ENCODE peak calls at places on chromosomes 6 and 20, in four cellular contexts. B is neural progenitor cell, F is fibroblast of lung, G is OCI-LY7. J is an unnamed sample. For H3K36me3, the result is how much of the 10 kb centered on the place peaks cover.

GRCh38 chr6:1227935-1228753 is 83.8 kb upstream of the FOXQ1 start:
- DNase-seq in F (no peak), B (no peak), G (no peak), J (no peak)

GRCh38 chr20:8454137-8454712 is 322.2 kb downstream of the PLCB1 start:
- DNase-seq in F (peak), B (peak), G (peak), J (no peak)

GRCh38 chr20:25316506-25317190 is 68.8 kb downstream of the PYGB start:
- DNase-seq in G (no peak), B (no peak), F (no peak), J (no peak)

GRCh38 chr6:168196881-168197635 is 118.0 kb upstream of the FRMD1 start:
- DNase-seq in B (no peak), G (no peak), F (no peak), J (peak)

GRCh38 chr6:157107915-157108651 is 215.2 kb downstream of the TMEM242 start:
- DNase-seq in G (no peak), B (no peak), F (peak), J (no peak)

GRCh38 chr6:141169419-141169818 is 963.3 kb upstream of the GJE1 start:
- DNase-seq in G (no peak), F (peak), B (peak), J (no peak)

GRCh38 chr6:159440907-159441703 is 251.9 kb downstream of the SOD2 start:
- DNase-seq in B (no peak), F (no peak), G (no peak), J (peak)

GRCh38 chr20:60201198-60201597 is 243.0 kb downstream of the CDH26 start:
- DNase-seq in B (no peak), F (no peak), G (no peak), J (no peak)

GRCh38 chr6:138215071-138215470 is 3.2 kb downstream of the PBOV1 start:
- DNase-seq in G (no peak), B (no peak), F (no peak), J (no peak)

GRCh38 chr6:11969092-11969491 is 43.0 kb upstream of the HIVEP1 start:
- DNase-seq in F (peak), G (no peak), B (no peak), J (no peak)

GRCh38 chr6:26322645-26323482 is 42.1 kb upstream of the BTN3A2 start:
- DNase-seq in F (peak), G (peak), B (peak), J (no peak)

GRCh38 chr6:130969807-130970491 is 93.1 kb downstream of the EPB41L2 start:
- DNase-seq in F (peak), G (no peak), B (peak), J (no peak)

GRCh38 chr20:41218466-41218865 is 81.1 kb downstream of the PLCG1 start:
- DNase-seq in B (no peak), G (no peak), F (no peak), J (no peak)

GRCh38 chr6:15955484-15955883 is 173.4 kb upstream of the MYLIP start:
- DNase-seq in F (no peak), G (no peak), B (no peak), J (no peak)

GRCh38 chr6:112018619-112019416 is 35.1 kb upstream of the CCN6 start:
- DNase-seq in G (no peak), B (no peak), F (peak), J (no peak)

GRCh38 chr6:17653198-17653881 is 53.2 kb downstream of the FAM8A1 start:
- DNase-seq in F (no peak), G (no peak), B (no peak), J (no peak)
- H3K36me3 ChIP-seq in F (under half), G (half or more), B (under half), J (under half)

GRCh38 chr20:44642203-44643153 is 9.0 kb downstream of the ADA start:
- DNase-seq in B (peak), F (peak), G (peak), J (no peak)
- H3K36me3 ChIP-seq in B (under half), F (under half), G (half or more), J (under half)

DNA sequence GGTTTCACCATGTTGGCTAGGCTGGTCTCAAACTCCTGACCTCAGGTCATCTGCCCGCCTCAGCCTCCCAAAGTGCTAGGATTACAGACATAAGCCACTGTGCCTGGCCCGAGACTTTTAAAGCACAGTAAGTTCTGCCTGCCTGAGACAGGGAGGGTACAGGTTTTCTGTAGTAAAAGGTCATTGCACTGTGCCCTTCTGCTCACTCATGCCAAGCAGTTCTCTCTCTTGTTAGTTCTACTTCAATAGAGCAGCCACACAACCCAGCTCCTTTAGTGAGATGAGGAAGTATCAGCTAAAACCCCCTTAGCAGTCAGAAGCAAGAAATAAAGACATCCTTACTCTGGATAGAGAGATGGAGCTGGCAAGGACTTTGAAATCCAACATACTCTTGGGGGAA is 52.4 kb upstream of the ARMH2 start:
- DNase-seq in F (no peak), B (no peak), G (no peak), J (no peak)
- H3K36me3 ChIP-seq in F (under half), B (under half), G (half or more), J (under half)

GRCh38 chr20:31564284-31564683 is 40.8 kb upstream of the ID1 start:
- DNase-seq in F (no peak), G (no peak), B (no peak), J (no peak)

GRCh38 chr20:31560900-31561598 is 44.0 kb upstream of the ID1 start:
- DNase-seq in B (no peak), G (no peak), F (peak), J (no peak)

GRCh38 chr20:31560094-31560899 is 44.8 kb upstream of the ID1 start:
- DNase-seq in F (peak), B (peak), G (peak), J (no peak)

GRCh38 chr20:31559704-31560093 is 45.4 kb upstream of the ID1 start:
- DNase-seq in F (no peak), B (no peak), G (no peak), J (no peak)

GRCh38 chr20:31562241-31562640 is 42.8 kb upstream of the ID1 start:
- DNase-seq in F (no peak), G (no peak), B (no peak), J (no peak)
- H3K36me3 ChIP-seq in F (under half), G (half or more), B (under half), J (under half)

DNA sequence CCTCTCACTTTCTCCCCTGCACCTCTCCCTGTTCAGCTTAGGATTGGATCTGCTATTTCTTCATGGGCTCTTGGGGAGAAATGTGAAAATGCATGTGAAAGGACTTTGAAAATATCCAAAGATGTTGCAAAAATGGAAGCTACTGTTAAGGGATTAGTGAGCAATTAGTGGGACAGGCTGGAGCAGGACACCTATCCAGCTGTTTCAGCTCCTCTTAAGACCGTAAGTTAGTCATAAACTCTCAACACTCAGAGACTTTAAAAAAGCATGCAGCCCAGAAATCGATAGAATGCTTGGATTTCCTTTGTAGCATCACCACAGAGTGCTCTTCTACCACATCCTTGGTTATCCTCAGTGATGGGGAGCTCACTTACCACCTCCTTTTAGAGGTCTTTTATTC is 88.7 kb downstream of the SLC24A3 start:
- DNase-seq in B (no peak), G (no peak), F (no peak), J (no peak)
- H3K36me3 ChIP-seq in B (under half), G (under half), F (under half), J (under half)

GRCh38 chr6:88115307-88115706 is 50.8 kb downstream of the CNR1 start:
- DNase-seq in F (no peak), B (no peak), G (peak), J (no peak)
- H3K36me3 ChIP-seq in F (under half), B (under half), G (under half), J (under half)

GRCh38 chr6:4125500-4125899 is 9.9 kb downstream of the ECI2 start:
- DNase-seq in G (no peak), B (no peak), F (no peak), J (no peak)
- H3K36me3 ChIP-seq in G (half or more), B (under half), F (under half), J (under half)

J was measured in vagina.